ENCODE peak calls at places on chromosomes 5 and 9, in seven cellular contexts. H is mesothelial cell of epicardium; Y is activated T-cell treated with anti-CD3 and anti-CD28 coated beads for 1 hour; I is activated naive CD4-positive, alpha-beta T cell treated with anti-CD3 and anti-CD28 coated beads, Interleukin-2, amount 50 U/mL, for 72 hours; Q is GM04504; J is fibroblast of the aortic adventitia; O is mesendoderm. B is an unnamed sample.

GRCh38 chr5:33725846-33726245 is 165.9 kb downstream of the ADAMTS12 start:
- DNase-seq in H (no peak), Y (no peak), I (no peak), Q (no peak), J (peak), O (no peak), B (peak)

GRCh38 chr9:86977205-86977835 is 30.0 kb upstream of the GAS1 start:
- DNase-seq in H (no peak), Y (no peak), I (no peak), Q (peak), J (peak), O (no peak), B (peak)

GRCh38 chr9:39588056-39588814 is 232.8 kb downstream of the SPATA31A1 start:
- DNase-seq in H (no peak), Y (no peak), I (no peak), Q (no peak), J (peak), O (no peak), B (no peak)

GRCh38 chr5:136035837-136036236 is 7.0 kb downstream of the TGFBI start:
- DNase-seq in H (no peak), Y (no peak), I (no peak), Q (no peak), J (no peak), O (no peak), B (no peak)

GRCh38 chr9:401223-401622 is 186.6 kb downstream of the DOCK8 start:
- DNase-seq in H (no peak), Y (no peak), I (no peak), Q (no peak), J (no peak), O (peak), B (no peak)

GRCh38 chr9:2495221-2496005 is 126.2 kb upstream of the VLDLR start:
- DNase-seq in H (no peak), Y (no peak), I (no peak), Q (no peak), J (no peak), O (peak), B (no peak)

GRCh38 chr9:68507098-68507795 is 33.4 kb downstream of the TMEM252 start:
- DNase-seq in H (no peak), Y (no peak), I (no peak), Q (no peak), J (peak), O (peak), B (peak)

GRCh38 chr5:107813559-107813958 is 142.8 kb upstream of the EFNA5 start:
- DNase-seq in H (no peak), Y (no peak), I (no peak), Q (no peak), J (no peak), O (no peak), B (no peak)

B was measured in HFFc6.